ENCODE peak calls at places on chromosomes 2 and 18, in ten cellular contexts. O is fibroblast of mammary gland, K is upper lobe of right lung, V is gastrocnemius medialis, M is dorsolateral prefrontal cortex, P is AG10803, J is uterus, X is AG04450, Y is endothelial cell of umbilical vein, G is HFF-Myc. N is an unnamed sample.

GRCh38 chr2:238898534-238899281 is 50.8 kb downstream of the TWIST2 start:
- DNase-seq in O (no peak), K (no peak), V (no peak), M (no peak), P (no peak), J (no peak), X (no peak), Y (no peak), G (no peak), N (no peak)

GRCh38 chr2:74232426-74232825 is 34.0 kb downstream of the MTHFD2 start:
- DNase-seq in O (no peak), K (no peak), V (no peak), M (no peak), P (no peak), J (no peak), X (no peak), Y (no peak), G (no peak), N (no peak)

GRCh38 chr2:56185582-56186046 is 1.8 kb downstream of the CCDC85A start:
- DNase-seq in O (no peak), K (peak), V (no peak), M (no peak), P (peak), J (peak), X (no peak), Y (peak), G (no peak), N (no peak)

GRCh38 chr2:72278046-72278445 is 130.4 kb upstream of the CYP26B1 start:
- DNase-seq in O (peak), K (no peak), V (no peak), M (no peak), P (peak), J (no peak), X (peak), Y (peak), G (no peak), N (no peak)

GRCh38 chr2:236872971-236873370 is 212.7 kb upstream of the COPS8 start:
- DNase-seq in O (no peak), K (no peak), V (peak), M (no peak), P (no peak), J (no peak), X (no peak), Y (no peak), G (no peak), N (no peak)

GRCh38 chr18:2513616-2514015 is 57.7 kb downstream of the METTL4 start:
- DNase-seq in O (peak), K (no peak), V (no peak), M (no peak), P (no peak), J (no peak), X (no peak), Y (no peak), G (no peak), N (no peak)

GRCh38 chr2:33242845-33243244 is 233.6 kb upstream of the RASGRP3 start:
- DNase-seq in O (peak), K (no peak), V (no peak), M (no peak), P (peak), J (no peak), X (peak), Y (peak), G (no peak), N (peak)

GRCh38 chr2:75157435-75157834 is 41.9 kb downstream of the TACR1 start:
- DNase-seq in O (peak), K (no peak), V (no peak), M (no peak), P (peak), J (no peak), X (no peak), Y (no peak), G (no peak), N (no peak)

GRCh38 chr2:74887445-74887951 is 53.6 kb downstream of the HK2 start:
- DNase-seq in O (peak), K (no peak), V (no peak), M (no peak), P (peak), J (no peak), X (no peak), Y (no peak), G (no peak), N (peak)

GRCh38 chr2:207768168-207768890 is 1.4 kb downstream of the FZD5 start:
- DNase-seq in O (peak), K (peak), V (peak), M (peak), P (no peak), J (peak), X (no peak), Y (peak), G (no peak), N (no peak)

GRCh38 chr18:55206941-55207340 is 247.7 kb upstream of the CCDC68 start:
- DNase-seq in O (peak), K (no peak), V (no peak), M (no peak), P (peak), J (no peak), X (no peak), Y (no peak), G (no peak), N (no peak)

GRCh38 chr2:37645363-37645762 is 26.1 kb downstream of the CDC42EP3 start:
- DNase-seq in O (peak), K (no peak), V (no peak), M (no peak), P (peak), J (no peak), X (no peak), Y (peak), G (peak), N (no peak)

GRCh38 chr2:69013123-69013836 is at the start of gene ANTXR1:
- DNase-seq in O (peak), K (peak), V (peak), M (no peak), P (peak), J (peak), X (peak), Y (peak), G (peak), N (no peak)

GRCh38 chr2:134201559-134201958 is 52.3 kb upstream of the MGAT5 start:
- DNase-seq in O (no peak), K (no peak), V (no peak), M (no peak), P (no peak), J (no peak), X (no peak), Y (no peak), G (no peak), N (no peak)

GRCh38 chr18:21241224-21242131 is 554 bp upstream of the GREB1L start:
- DNase-seq in O (peak), K (no peak), V (peak), M (no peak), P (no peak), J (no peak), X (no peak), Y (no peak), G (no peak), N (no peak)

GRCh38 chr2:236674238-236674637 is 104.6 kb downstream of the ACKR3 start:
- DNase-seq in O (no peak), K (no peak), V (no peak), M (no peak), P (no peak), J (no peak), X (no peak), Y (no peak), G (no peak), N (no peak)

GRCh38 chr18:35344736-35345459 is 678 bp upstream of the ZNF24 start:
- DNase-seq in O (no peak), K (no peak), V (peak), M (no peak), P (no peak), J (no peak), X (no peak), Y (no peak), G (no peak), N (no peak)

GRCh38 chr2:74130211-74130995 is 17.3 kb downstream of the BOLA3 start:
- DNase-seq in O (no peak), K (no peak), V (no peak), M (no peak), P (no peak), J (no peak), X (no peak), Y (no peak), G (no peak), N (no peak)

GRCh38 chr2:160917850-160918249 is 242.4 kb upstream of the TANK start:
- DNase-seq in O (peak), K (no peak), V (no peak), M (no peak), P (peak), J (no peak), X (no peak), Y (no peak), G (no peak), N (no peak)

GRCh38 chr18:80252136-80252535 is 4.8 kb upstream of the PARD6G start:
- DNase-seq in O (peak), K (no peak), V (no peak), M (no peak), P (peak), J (no peak), X (peak), Y (no peak), G (no peak), N (no peak)

GRCh38 chr2:102005989-102006885 is 14.5 kb downstream of the IL1R2 start:
- DNase-seq in O (peak), K (no peak), V (no peak), M (no peak), P (peak), J (peak), X (no peak), Y (peak), G (no peak), N (no peak)

GRCh38 chr2:105515581-105516415 is 116.9 kb upstream of the FHL2 start:
- DNase-seq in O (no peak), K (peak), V (no peak), M (no peak), P (no peak), J (no peak), X (no peak), Y (peak), G (no peak), N (no peak)

GRCh38 chr2:24577481-24577880 is 86.4 kb downstream of the NCOA1 start:
- DNase-seq in O (no peak), K (no peak), V (no peak), M (no peak), P (no peak), J (no peak), X (no peak), Y (peak), G (no peak), N (no peak)
- H3K4me3 ChIP-seq in O (no peak), K (no peak), V (no peak), M (no peak), P (no peak), J (no peak), X (no peak), Y (no peak), G (no peak), N (no peak)

GRCh38 chr18:9103488-9103887 is 989 bp downstream of the NDUFV2 start:
- DNase-seq in O (peak), K (no peak), V (no peak), M (no peak), P (peak), J (no peak), X (no peak), Y (peak), G (no peak), N (no peak)
- TF ChIP-seq CTCF in O (peak), K (no peak), V (peak), M (peak), P (peak), J (no peak), X (no peak), Y (no peak), G (no peak), N (no peak)

GRCh38 chr2:174343343-174343637 is 8.5 kb downstream of the SP9 start:
- DNase-seq in O (no peak), K (no peak), V (no peak), M (no peak), P (no peak), J (no peak), X (no peak), Y (no peak), G (no peak), N (no peak)
- H3K4me3 ChIP-seq in O (no peak), K (no peak), V (no peak), M (no peak), P (no peak), J (no peak), X (no peak), Y (no peak), G (no peak), N (no peak)

DNA sequence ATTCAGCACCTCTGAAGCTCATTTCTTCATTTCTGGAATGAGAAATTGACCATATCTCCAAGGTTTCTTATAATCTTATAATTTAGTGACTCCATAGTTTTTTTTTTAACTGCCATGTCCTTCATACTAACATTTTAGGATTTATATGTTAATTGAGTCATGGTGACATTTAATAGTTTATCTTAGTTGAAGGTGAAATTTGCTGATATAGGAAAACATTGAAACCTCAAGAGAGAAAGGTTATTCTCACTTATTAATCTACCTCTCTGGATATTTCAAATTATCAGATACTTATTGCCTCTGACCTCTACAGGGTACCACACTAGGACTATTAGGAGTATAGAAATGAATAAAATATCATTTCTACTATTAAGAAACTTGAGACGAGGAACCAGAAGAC is 499.0 kb downstream of the NUP35 start:
- DNase-seq in O (no peak), K (no peak), V (no peak), M (no peak), P (no peak), J (no peak), X (no peak), Y (no peak), G (no peak), N (no peak)
- TF ChIP-seq CTCF in O (no peak), K (no peak), V (no peak), M (no peak), P (no peak), J (no peak), X (no peak), Y (no peak), G (no peak), N (no peak)

DNA sequence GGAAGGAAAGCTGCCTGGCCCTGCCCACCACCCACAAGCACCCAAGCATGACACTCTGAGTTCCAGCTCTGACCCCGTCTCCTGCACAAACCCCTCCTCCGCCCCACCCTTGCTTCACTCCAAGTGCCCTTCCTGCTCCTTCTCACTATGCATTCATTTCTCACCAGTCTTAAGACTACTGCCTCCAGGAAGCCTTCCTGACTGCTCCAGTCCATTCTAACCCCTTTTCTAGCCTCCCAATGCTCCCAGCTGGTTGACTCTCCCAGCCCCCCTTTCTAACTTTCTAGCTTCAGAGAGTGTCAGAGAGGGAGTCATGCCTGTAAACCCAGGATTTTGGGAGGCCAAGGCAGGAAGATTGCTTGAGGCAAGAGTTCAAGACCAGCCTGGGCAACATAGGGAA is 8.2 kb upstream of the NAGK start:
- DNase-seq in O (no peak), K (no peak), V (no peak), M (no peak), P (no peak), J (no peak), X (no peak), Y (no peak), G (no peak), N (no peak)
- H3K4me3 ChIP-seq in O (no peak), K (no peak), V (no peak), M (no peak), P (no peak), J (no peak), X (no peak), Y (no peak), G (no peak), N (no peak)

GRCh38 chr2:201680743-201681142 is 17.7 kb downstream of the MPP4 start:
- DNase-seq in O (peak), K (no peak), V (no peak), M (no peak), P (no peak), J (no peak), X (no peak), Y (peak), G (no peak), N (no peak)
- TF ChIP-seq CTCF in O (peak), K (peak), V (no peak), M (no peak), P (peak), J (no peak), X (peak), Y (peak), G (peak), N (peak)

GRCh38 chr18:33517950-33518349 is 60.1 kb upstream of the ASXL3 start:
- DNase-seq in O (no peak), K (no peak), V (no peak), M (no peak), P (no peak), J (no peak), X (no peak), Y (no peak), G (no peak), N (no peak)
- H3K4me3 ChIP-seq in O (no peak), K (no peak), V (no peak), M (no peak), P (no peak), J (no peak), X (no peak), Y (no peak), G (no peak), N (no peak)

GRCh38 chr2:226813148-226813701 is 13.6 kb upstream of the IRS1 start:
- DNase-seq in O (no peak), K (no peak), V (no peak), M (no peak), P (no peak), J (no peak), X (no peak), Y (no peak), G (no peak), N (no peak)
- TF ChIP-seq CTCF in O (peak), K (no peak), V (no peak), M (peak), P (peak), J (no peak), X (peak), Y (no peak), G (peak), N (peak)

N was measured in AG09309.